ENCODE peak calls at places on chromosomes 7 and 10, in eight cellular contexts. R is H54, K is LNCaP clone FGC, P is choroid plexus epithelial cell, V is astrocyte, X is upper lobe of right lung, O is T1000, J is neural progenitor cell. L is an unnamed sample.

GRCh38 chr10:16792675-16793074 is 24.5 kb downstream of the RSU1 start:
- DNase-seq in R (no peak), K (no peak), X (no peak), P (peak; percentile 82), J (no peak), V (peak; percentile 83), O (no peak), L (no peak)

GRCh38 chr10:118939216-118940007 is 90.1 kb upstream of the NANOS1 start:
- DNase-seq in K (no peak), P (peak; percentile 77), R (no peak), V (no peak), J (no peak), O (no peak), X (no peak), L (no peak)

GRCh38 chr10:5735119-5735518 is 50.5 kb downstream of the TASOR2 start:
- DNase-seq in K (no peak), O (no peak), R (no peak), X (no peak), P (no peak), J (no peak), V (no peak), L (no peak)

GRCh38 chr10:792792-793100 is 103.3 kb upstream of the DIP2C start:
- DNase-seq in P (peak; percentile 39), K (no peak), J (no peak), O (no peak), V (peak; percentile 55), X (no peak), R (no peak), L (peak; percentile 52)

GRCh38 chr10:121734517-121735137 is 136.4 kb upstream of the FGFR2 start:
- DNase-seq in K (no peak), O (no peak), J (peak; percentile 70), R (no peak), X (no peak), P (peak; percentile 23), V (no peak), L (no peak)

GRCh38 chr7:30900053-30900452 is 11.6 kb upstream of the AQP1 start:
- DNase-seq in V (no peak), J (no peak), X (no peak), P (no peak), R (no peak), O (no peak), K (no peak), L (no peak)

GRCh38 chr7:84914598-84914997 is 272.3 kb downstream of the SEMA3D start:
- DNase-seq in R (no peak), V (no peak), X (no peak), O (no peak), J (peak; percentile 9), P (peak; percentile 16), K (no peak), L (no peak)

GRCh38 chr7:117269417-117269816 is 53.4 kb downstream of the WNT2 start:
- DNase-seq in V (peak; percentile 99), P (peak; percentile 91), R (peak; percentile 42), O (no peak), X (no peak), J (no peak), K (no peak), L (no peak)

GRCh38 chr10:30596037-30596436 is 33.5 kb downstream of the LYZL2 start:
- DNase-seq in K (no peak), O (no peak), X (no peak), J (no peak), R (no peak), V (no peak), P (peak; percentile 10), L (no peak)

GRCh38 chr7:129612112-129613015 is 844 bp downstream of the NRF1 start:
- DNase-seq in J (peak; percentile 48), X (peak; percentile 80), P (peak; percentile 69), R (no peak), O (no peak), K (no peak), V (no peak), L (peak; percentile 88)

GRCh38 chr10:89659185-89660131 is 14.4 kb upstream of the PANK1 start:
- DNase-seq in O (peak; percentile 30), K (no peak), V (peak; percentile 83), X (no peak), J (no peak), R (no peak), P (peak; percentile 71), L (no peak)

GRCh38 chr10:113957013-113957412 is 86.7 kb upstream of the ADRB1 start:
- DNase-seq in P (peak; percentile 96), R (no peak), V (peak; percentile 84), J (no peak), K (peak; percentile 35), O (no peak), X (no peak), L (no peak)

GRCh38 chr7:33986951-33987948 is 81.9 kb downstream of the BMPER start:
- DNase-seq in R (peak; percentile 75), O (peak; percentile 58), X (no peak), V (peak; percentile 100), K (no peak), P (peak; percentile 99), J (no peak), L (no peak)

GRCh38 chr7:66912195-66912594 is 8.8 kb upstream of the TMEM248 start:
- DNase-seq in X (no peak), V (no peak), J (no peak), R (no peak), O (no peak), K (no peak), P (no peak), L (no peak)

GRCh38 chr7:9498303-9498702 is 1064.9 kb downstream of the NXPH1 start:
- DNase-seq in P (no peak), V (no peak), O (no peak), J (no peak), X (no peak), R (no peak), K (no peak), L (no peak)

GRCh38 chr10:63629363-63630084 is 108.3 kb downstream of the REEP3 start:
- DNase-seq in P (peak; percentile 99), O (peak; percentile 94), J (peak; percentile 95), R (peak; percentile 81), V (peak; percentile 99), K (peak; percentile 95), X (peak; percentile 97), L (peak; percentile 100)

GRCh38 chr10:129031233-129032150 is 435.5 kb upstream of the MGMT start:
- DNase-seq in R (peak; percentile 42), O (peak; percentile 32), K (peak; percentile 46), X (no peak), J (peak; percentile 83), V (no peak), P (peak; percentile 60), L (no peak)

GRCh38 chr10:131578472-131578970 is 267.0 kb upstream of the TCERG1L start:
- DNase-seq in O (no peak), X (peak; percentile 40), J (no peak), R (no peak), K (no peak), P (no peak), V (no peak), L (no peak)

GRCh38 chr10:34473174-34474059 is 341.7 kb downstream of the PARD3 start:
- DNase-seq in X (no peak), V (no peak), O (no peak), R (no peak), P (peak; percentile 13), J (no peak), K (peak; percentile 36), L (no peak)

GRCh38 chr7:135150072-135150782 is 2.4 kb downstream of the TMEM140 start:
- DNase-seq in O (no peak), V (no peak), R (no peak), X (no peak), J (no peak), K (no peak), P (no peak), L (no peak)

GRCh38 chr7:118104812-118105441 is 79.0 kb upstream of the LSM8 start:
- DNase-seq in V (peak; percentile 19), O (no peak), J (no peak), R (no peak), K (no peak), X (no peak), P (peak; percentile 65), L (no peak)

GRCh38 chr10:101687088-101687487 is 7.9 kb downstream of the FBXW4 start:
- DNase-seq in X (no peak), K (no peak), P (no peak), V (peak; percentile 7), O (no peak), R (no peak), J (no peak), L (no peak)

GRCh38 chr7:44287488-44288380 is 37.7 kb downstream of the CAMK2B start:
- DNase-seq in R (no peak), J (no peak), V (no peak), X (peak; percentile 47), P (no peak), O (no peak), K (no peak), L (peak; percentile 57)

GRCh38 chr7:150856303-150857275 is 4.3 kb downstream of the AOC1 start:
- DNase-seq in R (no peak), J (no peak), P (no peak), V (no peak), X (no peak), K (no peak), O (no peak), L (peak; percentile 58)

GRCh38 chr7:52956379-52956915 is 79.0 kb upstream of the POM121L12 start:
- DNase-seq in X (no peak), R (no peak), J (no peak), O (no peak), K (peak; percentile 71), V (no peak), P (no peak), L (no peak)

GRCh38 chr10:59508296-59508695 is 145.9 kb upstream of the FAM13C start:
- DNase-seq in P (no peak), V (peak; percentile 67), K (no peak), X (no peak), R (no peak), O (peak; percentile 15), J (no peak), L (no peak)

GRCh38 chr10:63240807-63241206 is 107.7 kb downstream of the NRBF2 start:
- DNase-seq in K (no peak), J (no peak), P (no peak), O (no peak), R (no peak), X (no peak), V (peak; percentile 50), L (no peak)

GRCh38 chr10:62205750-62206399 is 62.8 kb downstream of the RTKN2 start:
- DNase-seq in J (no peak), X (no peak), R (no peak), O (no peak), K (no peak), V (no peak), P (no peak), L (no peak)

GRCh38 chr10:132388901-132389630 is 7.9 kb upstream of the PWWP2B start:
- DNase-seq in V (no peak), J (peak; percentile 68), O (no peak), R (peak; percentile 69), K (no peak), P (no peak), X (peak; percentile 81), L (peak; percentile 81)

GRCh38 chr10:113681533-113682470 is 2.1 kb downstream of the CASP7 start:
- DNase-seq in O (no peak), J (no peak), K (no peak), R (no peak), P (peak; percentile 22), X (no peak), V (no peak), L (no peak)

GRCh38 chr7:70132802-70133201 is 534.5 kb downstream of the AUTS2 start:
- DNase-seq in K (no peak), R (no peak), X (no peak), P (no peak), V (peak; percentile 4), O (no peak), J (no peak), L (no peak)

GRCh38 chr10:24974978-24975377 is 22.6 kb upstream of the PRTFDC1 start:
- DNase-seq in J (peak; percentile 13), O (no peak), P (peak; percentile 92), V (peak; percentile 81), K (no peak), X (no peak), R (no peak), L (peak; percentile 74)

GRCh38 chr7:53110425-53110824 is 75.0 kb downstream of the POM121L12 start:
- DNase-seq in V (peak; percentile 32), P (no peak), O (no peak), K (no peak), R (no peak), X (no peak), J (no peak), L (no peak)

GRCh38 chr7:55504093-55504859 is 68.0 kb downstream of the VOPP1 start:
- DNase-seq in X (no peak), K (no peak), P (no peak), V (peak; percentile 25), O (no peak), R (peak; percentile 69), J (no peak), L (no peak)

L was measured in sigmoid colon.